ENCODE peak calls at places on chromosomes 3 and 15, in seven cellular contexts. One of them, this sample, is unnamed.

GRCh38 chr15:72319360-72319984 is 485 bp downstream of the CELF6 start:
- DNase-seq in H9: peak
- DNase-seq in mesenchymal stem cell: peak
- DNase-seq in IMR-90: peak
- DNase-seq in trophoblast cell: peak
- DNase-seq in neuronal stem cell: peak
- DNase-seq in H1: peak
- DNase-seq in this sample: peak

GRCh38 chr15:40902605-40903561 is 8.6 kb downstream of the VPS18 start:
- DNase-seq in H9: no peak
- DNase-seq in mesenchymal stem cell: peak
- DNase-seq in IMR-90: no peak
- DNase-seq in trophoblast cell: peak
- DNase-seq in neuronal stem cell: no peak
- DNase-seq in H1: no peak
- DNase-seq in this sample: no peak

GRCh38 chr3:39178553-39178952 is 13.8 kb downstream of the XIRP1 start:
- DNase-seq in H9: no peak
- DNase-seq in mesenchymal stem cell: peak
- DNase-seq in IMR-90: peak
- DNase-seq in trophoblast cell: peak
- DNase-seq in neuronal stem cell: no peak
- DNase-seq in H1: no peak
- DNase-seq in this sample: peak

GRCh38 chr15:47415539-47415971 is 301.8 kb upstream of the SEMA6D start:
- DNase-seq in H9: no peak
- DNase-seq in mesenchymal stem cell: no peak
- DNase-seq in IMR-90: peak
- DNase-seq in trophoblast cell: no peak
- DNase-seq in neuronal stem cell: no peak
- DNase-seq in H1: no peak
- DNase-seq in this sample: no peak

GRCh38 chr15:23532019-23532418 is 33.5 kb upstream of the MKRN3 start:
- DNase-seq in H9: no peak
- DNase-seq in mesenchymal stem cell: no peak
- DNase-seq in IMR-90: no peak
- DNase-seq in trophoblast cell: peak
- DNase-seq in neuronal stem cell: no peak
- DNase-seq in H1: no peak
- DNase-seq in this sample: no peak

GRCh38 chr3:172303181-172303580 is 145.1 kb downstream of the GHSR start:
- DNase-seq in H9: no peak
- DNase-seq in mesenchymal stem cell: no peak
- DNase-seq in IMR-90: no peak
- DNase-seq in trophoblast cell: peak
- DNase-seq in neuronal stem cell: no peak
- DNase-seq in H1: no peak
- DNase-seq in this sample: no peak

GRCh38 chr3:3509665-3510064 is 289.6 kb upstream of the LRRN1 start:
- DNase-seq in H9: no peak
- DNase-seq in mesenchymal stem cell: no peak
- DNase-seq in IMR-90: no peak
- DNase-seq in trophoblast cell: no peak
- DNase-seq in neuronal stem cell: no peak
- DNase-seq in H1: no peak
- DNase-seq in this sample: no peak

GRCh38 chr15:41888662-41889253 is 5.1 kb downstream of the SPTBN5 start:
- DNase-seq in H9: no peak
- DNase-seq in mesenchymal stem cell: no peak
- DNase-seq in IMR-90: no peak
- DNase-seq in trophoblast cell: no peak
- DNase-seq in neuronal stem cell: no peak
- DNase-seq in H1: no peak
- DNase-seq in this sample: no peak

GRCh38 chr3:141575879-141576743 is 89.3 kb downstream of the RASA2 start:
- DNase-seq in H9: no peak
- DNase-seq in mesenchymal stem cell: peak
- DNase-seq in IMR-90: peak
- DNase-seq in trophoblast cell: peak
- DNase-seq in neuronal stem cell: no peak
- DNase-seq in H1: no peak
- DNase-seq in this sample: peak

GRCh38 chr3:194271459-194272035 is 79.6 kb downstream of the CPN2 start:
- DNase-seq in H9: no peak
- DNase-seq in mesenchymal stem cell: peak
- DNase-seq in IMR-90: no peak
- DNase-seq in trophoblast cell: no peak
- DNase-seq in neuronal stem cell: no peak
- DNase-seq in H1: no peak
- DNase-seq in this sample: no peak

GRCh38 chr15:92909131-92909781 is 9.1 kb downstream of the CHD2 start:
- DNase-seq in H9: no peak
- DNase-seq in mesenchymal stem cell: no peak
- DNase-seq in IMR-90: peak
- DNase-seq in trophoblast cell: no peak
- DNase-seq in neuronal stem cell: no peak
- DNase-seq in H1: no peak
- DNase-seq in this sample: no peak

GRCh38 chr3:85780806-85781205 is 822.0 kb downstream of the CADM2 start:
- DNase-seq in H9: no peak
- DNase-seq in mesenchymal stem cell: no peak
- DNase-seq in IMR-90: no peak
- DNase-seq in trophoblast cell: no peak
- DNase-seq in neuronal stem cell: no peak
- DNase-seq in H1: no peak
- DNase-seq in this sample: no peak

GRCh38 chr3:37218206-37218605 is 43.8 kb upstream of the LRRFIP2 start:
- DNase-seq in H9: no peak
- DNase-seq in mesenchymal stem cell: no peak
- DNase-seq in IMR-90: no peak
- DNase-seq in trophoblast cell: no peak
- DNase-seq in neuronal stem cell: no peak
- DNase-seq in H1: no peak
- DNase-seq in this sample: no peak

GRCh38 chr3:165518346-165518745 is 318.9 kb downstream of the BCHE start:
- DNase-seq in H9: no peak
- DNase-seq in mesenchymal stem cell: peak
- DNase-seq in IMR-90: peak
- DNase-seq in trophoblast cell: no peak
- DNase-seq in neuronal stem cell: no peak
- DNase-seq in H1: no peak
- DNase-seq in this sample: peak

GRCh38 chr15:36831915-36832310 is 252.5 kb downstream of the CDIN1 start:
- DNase-seq in H9: no peak
- DNase-seq in mesenchymal stem cell: no peak
- DNase-seq in IMR-90: no peak
- DNase-seq in trophoblast cell: peak
- DNase-seq in neuronal stem cell: no peak
- DNase-seq in H1: no peak
- DNase-seq in this sample: no peak

GRCh38 chr15:80743189-80743833 is 35.9 kb upstream of the CEMIP start:
- DNase-seq in H9: no peak
- DNase-seq in mesenchymal stem cell: peak
- DNase-seq in IMR-90: peak
- DNase-seq in trophoblast cell: peak
- DNase-seq in neuronal stem cell: no peak
- DNase-seq in H1: no peak
- DNase-seq in this sample: no peak

GRCh38 chr15:58521293-58521991 is 89.7 kb downstream of the LIPC start:
- DNase-seq in H9: peak
- DNase-seq in mesenchymal stem cell: peak
- DNase-seq in IMR-90: peak
- DNase-seq in trophoblast cell: peak
- DNase-seq in neuronal stem cell: no peak
- DNase-seq in H1: peak
- DNase-seq in this sample: peak

GRCh38 chr3:42262525-42262924 is 3.5 kb downstream of the CCK start:
- DNase-seq in H9: no peak
- DNase-seq in mesenchymal stem cell: no peak
- DNase-seq in IMR-90: peak
- DNase-seq in trophoblast cell: peak
- DNase-seq in neuronal stem cell: peak
- DNase-seq in H1: no peak
- DNase-seq in this sample: peak

GRCh38 chr15:55654541-55654940 is 66.4 kb upstream of the PYGO1 start:
- DNase-seq in H9: no peak
- DNase-seq in mesenchymal stem cell: peak
- DNase-seq in IMR-90: peak
- DNase-seq in trophoblast cell: peak
- DNase-seq in neuronal stem cell: no peak
- DNase-seq in H1: no peak
- DNase-seq in this sample: no peak

DNA sequence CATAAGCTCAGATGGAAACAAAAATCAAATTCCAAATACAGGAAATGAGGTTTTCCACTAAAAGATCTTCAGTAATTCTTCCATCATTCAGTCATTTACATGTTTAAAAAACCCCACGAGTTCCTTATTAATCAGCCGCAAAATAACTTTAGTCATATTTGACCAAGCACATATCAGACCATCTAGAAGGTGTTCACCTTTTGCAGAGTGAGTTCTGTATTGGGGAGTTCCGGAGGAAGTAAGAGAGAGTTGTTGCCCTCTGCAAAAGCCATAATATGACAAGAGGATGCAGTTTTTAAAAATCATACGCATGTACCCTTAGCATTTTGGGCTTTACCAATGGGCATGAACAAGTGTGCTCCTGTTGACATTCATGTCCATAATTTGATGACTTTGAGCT is 61.6 kb downstream of the CCR1 start:
- DNase-seq in H9: no peak
- DNase-seq in mesenchymal stem cell: no peak
- DNase-seq in IMR-90: no peak
- DNase-seq in trophoblast cell: no peak
- DNase-seq in neuronal stem cell: no peak
- DNase-seq in H1: no peak
- DNase-seq in this sample: no peak
- H2BK5ac ChIP-seq in H9: no peak
- H2BK5ac ChIP-seq in mesenchymal stem cell: no peak
- H2BK5ac ChIP-seq in IMR-90: no peak
- H2BK5ac ChIP-seq in trophoblast cell: no peak
- H2BK5ac ChIP-seq in neuronal stem cell: no peak
- H2BK5ac ChIP-seq in H1: no peak
- H2BK5ac ChIP-seq in this sample: no peak

DNA sequence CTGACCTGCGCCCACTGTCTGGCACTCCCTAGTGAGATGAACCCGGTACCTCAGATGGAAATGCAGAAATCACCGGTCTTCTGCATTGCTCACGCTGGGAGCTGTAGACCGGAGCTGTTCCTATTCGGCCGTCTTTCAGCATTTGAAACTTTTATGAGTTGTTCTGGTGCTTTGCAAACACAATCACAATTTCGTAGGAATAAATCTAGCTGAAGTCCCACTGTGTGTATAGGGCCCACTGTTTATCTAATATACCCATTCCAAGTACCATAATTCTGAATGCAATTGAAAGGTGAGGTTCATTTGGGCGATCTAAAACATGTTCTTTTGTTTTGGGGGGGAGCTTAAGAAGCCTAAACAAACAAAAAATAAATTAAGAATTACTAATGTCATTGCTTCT is 572.1 kb downstream of the FGF12 start:
- DNase-seq in H9: no peak
- DNase-seq in mesenchymal stem cell: no peak
- DNase-seq in IMR-90: no peak
- DNase-seq in trophoblast cell: no peak
- DNase-seq in neuronal stem cell: no peak
- DNase-seq in H1: no peak
- DNase-seq in this sample: no peak
- H2BK120ac ChIP-seq in H9: no peak
- H2BK120ac ChIP-seq in mesenchymal stem cell: no peak
- H2BK120ac ChIP-seq in IMR-90: no peak
- H2BK120ac ChIP-seq in trophoblast cell: no peak
- H2BK120ac ChIP-seq in neuronal stem cell: no peak
- H2BK120ac ChIP-seq in H1: peak
- H2BK120ac ChIP-seq in this sample: no peak

GRCh38 chr15:52568569-52569243 is at the start of gene ARPP19:
- DNase-seq in H9: peak
- DNase-seq in mesenchymal stem cell: peak
- DNase-seq in IMR-90: peak
- DNase-seq in trophoblast cell: peak
- DNase-seq in neuronal stem cell: peak
- DNase-seq in H1: peak
- DNase-seq in this sample: peak
- H2BK5ac ChIP-seq in H9: peak
- H2BK5ac ChIP-seq in mesenchymal stem cell: no peak
- H2BK5ac ChIP-seq in IMR-90: peak
- H2BK5ac ChIP-seq in trophoblast cell: peak
- H2BK5ac ChIP-seq in neuronal stem cell: peak
- H2BK5ac ChIP-seq in H1: peak
- H2BK5ac ChIP-seq in this sample: peak

GRCh38 chr3:177194319-177194718 is 3.0 kb downstream of the TBL1XR1 start:
- DNase-seq in H9: no peak
- DNase-seq in mesenchymal stem cell: no peak
- DNase-seq in IMR-90: no peak
- DNase-seq in trophoblast cell: no peak
- DNase-seq in neuronal stem cell: no peak
- DNase-seq in H1: no peak
- DNase-seq in this sample: no peak

GRCh38 chr3:177195941-177196472 is 1.3 kb downstream of the TBL1XR1 start:
- DNase-seq in H9: no peak
- DNase-seq in mesenchymal stem cell: peak
- DNase-seq in IMR-90: no peak
- DNase-seq in trophoblast cell: peak
- DNase-seq in neuronal stem cell: peak
- DNase-seq in H1: no peak
- DNase-seq in this sample: no peak

GRCh38 chr3:177196473-177197040 is 725 bp downstream of the TBL1XR1 start:
- DNase-seq in H9: no peak
- DNase-seq in mesenchymal stem cell: peak
- DNase-seq in IMR-90: peak
- DNase-seq in trophoblast cell: peak
- DNase-seq in neuronal stem cell: peak
- DNase-seq in H1: no peak
- DNase-seq in this sample: peak

GRCh38 chr3:177193706-177194268 is 3.5 kb downstream of the TBL1XR1 start:
- DNase-seq in H9: no peak
- DNase-seq in mesenchymal stem cell: no peak
- DNase-seq in IMR-90: no peak
- DNase-seq in trophoblast cell: no peak
- DNase-seq in neuronal stem cell: no peak
- DNase-seq in H1: no peak
- DNase-seq in this sample: peak

DNA sequence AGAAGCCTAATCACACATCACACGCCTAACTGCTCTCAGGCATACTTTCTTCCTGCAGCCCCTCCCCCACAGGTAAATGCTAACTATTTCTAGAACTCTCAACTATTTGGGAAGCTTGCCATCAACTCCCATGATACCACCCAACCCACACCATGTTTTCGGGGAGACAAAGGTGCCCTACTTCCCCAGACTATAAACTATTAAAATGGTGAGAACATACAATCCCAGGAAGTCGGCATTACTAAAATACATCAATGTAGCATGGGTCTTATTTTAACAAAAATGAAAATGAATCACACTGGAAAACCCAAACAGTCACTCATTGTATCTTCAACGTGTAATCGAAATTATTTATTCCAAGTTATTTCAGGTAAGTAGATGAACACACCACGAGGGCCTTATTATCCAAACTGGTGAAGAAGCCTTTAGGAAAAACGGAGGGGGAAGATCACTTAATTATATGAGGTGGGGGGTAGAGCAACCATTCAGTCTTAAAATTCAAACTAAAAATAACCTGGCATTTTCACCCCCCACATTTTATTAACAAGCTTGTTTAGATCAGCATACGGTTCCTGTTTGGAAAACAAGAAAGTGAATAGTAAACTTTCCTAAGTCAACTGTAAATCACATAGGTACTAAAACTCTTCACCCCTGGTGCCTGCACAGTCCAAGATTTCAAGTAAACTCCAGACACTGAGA is 1.9 kb downstream of the TBL1XR1 start:
- DNase-seq in H9: no peak
- DNase-seq in mesenchymal stem cell: peak
- DNase-seq in IMR-90: no peak
- DNase-seq in trophoblast cell: peak
- DNase-seq in neuronal stem cell: no peak
- DNase-seq in H1: no peak
- DNase-seq in this sample: peak
- H2BK120ac ChIP-seq in H9: no peak
- H2BK120ac ChIP-seq in mesenchymal stem cell: no peak
- H2BK120ac ChIP-seq in IMR-90: peak
- H2BK120ac ChIP-seq in trophoblast cell: no peak
- H2BK120ac ChIP-seq in neuronal stem cell: no peak
- H2BK120ac ChIP-seq in H1: peak
- H2BK120ac ChIP-seq in this sample: peak